ENCODE peak calls at places on chromosome 21, in four cellular contexts. J is K562, A is H1, Q is HepG2. Z is an unnamed sample.

GRCh38 chr21:15552914-15553491 is 176.8 kb upstream of the USP25 start:
- DNase-seq in Q (peak), A (no peak), J (no peak), Z (no peak)

GRCh38 chr21:23695449-23695848 is 1911.8 kb downstream of the MRPL39 start:
- DNase-seq in J (no peak), A (no peak), Q (no peak), Z (no peak)

GRCh38 chr21:15774590-15774989 is 44.8 kb downstream of the USP25 start:
- DNase-seq in J (no peak), A (no peak), Q (no peak), Z (no peak)

GRCh38 chr21:32516729-32517649 is 68.3 kb downstream of the TCP10L start:
- DNase-seq in J (no peak), A (no peak), Q (no peak), Z (no peak)

GRCh38 chr21:35217504-35218060 is 168.5 kb upstream of the RUNX1 start:
- DNase-seq in Q (peak), J (no peak), A (no peak), Z (peak)

GRCh38 chr21:46028547-46029200 is 47.1 kb downstream of the COL6A1 start:
- DNase-seq in J (no peak), Q (no peak), A (no peak), Z (no peak)

GRCh38 chr21:33112670-33113596 is 43.0 kb downstream of the OLIG1 start:
- DNase-seq in J (no peak), Q (no peak), A (no peak), Z (no peak)

GRCh38 chr21:35375115-35375514 is 326.0 kb upstream of the RUNX1 start:
- DNase-seq in Q (no peak), J (no peak), A (no peak), Z (no peak)

GRCh38 chr21:45818276-45818903 is 163.2 kb upstream of the COL6A1 start:
- DNase-seq in J (no peak), A (no peak), Q (no peak), Z (no peak)

GRCh38 chr21:29074007-29074376 is 544 bp upstream of the CCT8 start:
- DNase-seq in A (no peak), J (no peak), Q (no peak), Z (no peak)

GRCh38 chr21:31413698-31414097 is 69.6 kb upstream of the TIAM1 start:
- DNase-seq in Q (no peak), J (no peak), A (no peak), Z (no peak)

GRCh38 chr21:45033791-45034555 is 40.4 kb upstream of the ADARB1 start:
- DNase-seq in A (no peak), Q (no peak), J (no peak), Z (no peak)

GRCh38 chr21:45632165-45632896 is 11.2 kb upstream of the PCBP3 start:
- DNase-seq in A (no peak), J (no peak), Q (no peak), Z (no peak)

GRCh38 chr21:35395728-35396127 is 346.6 kb upstream of the RUNX1 start:
- DNase-seq in Q (no peak), A (no peak), J (no peak), Z (no peak)

GRCh38 chr21:14361958-14362357 is 21.0 kb downstream of the HSPA13 start:
- DNase-seq in Q (no peak), A (no peak), J (no peak), Z (no peak)

GRCh38 chr21:33268736-33269441 is 2.7 kb downstream of the IL10RB start:
- DNase-seq in J (no peak), Q (peak), A (no peak), Z (peak)

GRCh38 chr21:22904385-22904784 is 1906.2 kb downstream of the NCAM2 start:
- DNase-seq in J (no peak), Q (no peak), A (no peak), Z (no peak)

GRCh38 chr21:15138475-15138874 is 73.7 kb upstream of the NRIP1 start:
- DNase-seq in Q (no peak), J (no peak), A (no peak), Z (no peak)

GRCh38 chr21:35227774-35228173 is 178.7 kb upstream of the RUNX1 start:
- DNase-seq in A (no peak), J (no peak), Q (no peak), Z (no peak)

GRCh38 chr21:14862794-14863720 is 201.7 kb downstream of the NRIP1 start:
- DNase-seq in Q (peak), J (peak), A (no peak), Z (no peak)

GRCh38 chr21:39430016-39430415 is 15.6 kb downstream of the LCA5L start:
- DNase-seq in A (no peak), J (no peak), Q (no peak), Z (no peak)
- TF ChIP-seq YY1 in A (no peak), J (no peak), Q (no peak), Z (no peak)

DNA sequence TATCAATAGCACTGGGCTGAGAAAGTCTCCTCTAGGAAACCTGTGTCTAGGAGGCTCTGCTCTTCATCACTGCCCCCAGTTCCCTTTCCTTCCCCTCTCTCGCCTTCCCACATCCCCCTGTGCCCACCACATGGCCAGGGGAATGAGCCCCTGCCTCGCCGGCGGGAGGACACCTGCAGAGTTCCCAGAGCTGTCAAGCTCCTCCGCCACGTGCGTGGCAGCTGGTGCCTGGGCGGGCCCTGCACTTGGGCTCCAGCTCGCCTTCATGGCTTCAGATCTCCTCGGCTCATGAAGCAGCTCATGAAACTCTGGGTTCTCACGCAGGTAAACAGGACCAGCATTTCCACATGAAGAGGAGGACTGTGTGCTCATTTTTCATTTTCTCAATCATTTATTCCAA is 62.8 kb downstream of the SIM2 start:
- DNase-seq in A (no peak), J (no peak), Q (no peak), Z (no peak)
- TF ChIP-seq FOSL1 in A (no peak), J (no peak), Q (no peak), Z (no peak)

DNA sequence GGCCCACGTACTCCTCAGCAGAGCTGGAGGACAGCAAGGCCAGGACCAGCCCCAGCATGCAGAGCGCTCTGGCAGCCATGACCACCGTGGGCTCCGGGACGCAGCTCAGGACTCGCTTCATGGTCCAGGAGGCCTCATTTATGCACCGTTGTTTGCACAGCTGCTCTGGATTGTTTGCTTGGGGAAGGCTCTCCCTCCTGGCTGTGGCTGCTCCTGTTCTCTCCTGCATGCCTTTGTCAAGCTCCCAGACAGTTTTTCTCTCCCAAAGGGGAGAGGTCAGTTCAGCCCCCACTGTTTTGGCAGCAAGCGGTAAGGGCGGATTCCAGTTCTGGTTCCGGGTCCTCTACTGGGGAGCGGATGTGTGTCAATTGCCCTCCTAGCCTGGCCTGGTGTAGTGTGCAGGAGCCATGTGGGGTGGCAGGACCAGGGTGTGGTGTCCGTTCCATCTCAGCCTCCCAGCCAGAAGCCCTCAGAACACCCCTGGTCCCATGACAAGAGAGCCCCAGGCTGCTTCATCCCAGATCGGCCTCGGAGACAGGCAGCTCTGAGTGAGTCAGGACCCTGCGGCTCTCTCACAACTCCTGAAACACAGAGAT is at the start of gene TFF3:
- DNase-seq in J (no peak), A (peak), Q (peak), Z (no peak)
- TF ChIP-seq ZNF274 in J (no peak), A (no peak), Q (no peak), Z (no peak)

GRCh38 chr21:25369524-25370300 is 237.6 kb downstream of the MRPL39 start:
- DNase-seq in J (no peak), Q (no peak), A (no peak), Z (no peak)
- TF ChIP-seq YY1 in J (no peak), Q (no peak), A (no peak), Z (no peak)